ENCODE peak calls at places on chromosomes 11 and 22, in six cellular contexts. One of them, this sample, is unnamed. For H3K9me3, the result is how much of the 10 kb centered on the place peaks cover.

GRCh38 chr11:108916935-108917334 is 252.1 kb downstream of the DDX10 start:
- DNase-seq in AG04450: no peak
- DNase-seq in CD4-positive, alpha-beta memory T cell: no peak
- DNase-seq in CD4-positive, alpha-beta T cell: no peak
- DNase-seq in IMR-90: no peak
- DNase-seq in SJSA1: no peak
- DNase-seq in this sample: no peak

GRCh38 chr11:60265373-60266214 is 14.9 kb upstream of the MS4A4A start:
- DNase-seq in CD4-positive, alpha-beta T cell: no peak
- DNase-seq in AG04450: no peak
- DNase-seq in IMR-90: peak
- DNase-seq in SJSA1: no peak
- DNase-seq in CD4-positive, alpha-beta memory T cell: no peak
- DNase-seq in this sample: no peak

GRCh38 chr11:6968816-6969215 is 42.6 kb downstream of the ZNF215 start:
- DNase-seq in CD4-positive, alpha-beta memory T cell: no peak
- DNase-seq in IMR-90: peak
- DNase-seq in SJSA1: no peak
- DNase-seq in AG04450: no peak
- DNase-seq in CD4-positive, alpha-beta T cell: no peak
- DNase-seq in this sample: no peak

GRCh38 chr11:64918056-64918455 is 1.0 kb upstream of the ATG2A start:
- DNase-seq in CD4-positive, alpha-beta memory T cell: no peak
- DNase-seq in CD4-positive, alpha-beta T cell: peak
- DNase-seq in AG04450: peak
- DNase-seq in SJSA1: peak
- DNase-seq in IMR-90: peak
- DNase-seq in this sample: no peak

GRCh38 chr11:125517116-125517804 is 21.2 kb upstream of the FEZ1 start:
- DNase-seq in IMR-90: peak
- DNase-seq in AG04450: peak
- DNase-seq in CD4-positive, alpha-beta memory T cell: no peak
- DNase-seq in SJSA1: no peak
- DNase-seq in CD4-positive, alpha-beta T cell: no peak
- DNase-seq in this sample: no peak

GRCh38 chr11:40602866-40603578 is 856.4 kb downstream of the LRRC4C start:
- DNase-seq in IMR-90: no peak
- DNase-seq in CD4-positive, alpha-beta memory T cell: no peak
- DNase-seq in CD4-positive, alpha-beta T cell: no peak
- DNase-seq in AG04450: no peak
- DNase-seq in SJSA1: no peak
- DNase-seq in this sample: no peak

GRCh38 chr11:24574461-24574860 is 77.6 kb downstream of the LUZP2 start:
- DNase-seq in IMR-90: peak
- DNase-seq in CD4-positive, alpha-beta memory T cell: no peak
- DNase-seq in CD4-positive, alpha-beta T cell: no peak
- DNase-seq in AG04450: no peak
- DNase-seq in SJSA1: no peak
- DNase-seq in this sample: no peak

GRCh38 chr11:80722616-80723015 is 1281.8 kb upstream of the TENM4 start:
- DNase-seq in CD4-positive, alpha-beta memory T cell: no peak
- DNase-seq in SJSA1: no peak
- DNase-seq in IMR-90: no peak
- DNase-seq in CD4-positive, alpha-beta T cell: no peak
- DNase-seq in AG04450: no peak
- DNase-seq in this sample: no peak

GRCh38 chr11:72569966-72570892 is 104.0 kb downstream of the PDE2A start:
- DNase-seq in IMR-90: peak
- DNase-seq in CD4-positive, alpha-beta memory T cell: no peak
- DNase-seq in SJSA1: no peak
- DNase-seq in CD4-positive, alpha-beta T cell: no peak
- DNase-seq in AG04450: peak
- DNase-seq in this sample: no peak

GRCh38 chr22:19962246-19962908 is 20.8 kb upstream of the TXNRD2 start:
- DNase-seq in AG04450: no peak
- DNase-seq in CD4-positive, alpha-beta memory T cell: peak
- DNase-seq in CD4-positive, alpha-beta T cell: peak
- DNase-seq in IMR-90: peak
- DNase-seq in SJSA1: peak
- DNase-seq in this sample: no peak

GRCh38 chr22:40463727-40464126 is 93.3 kb downstream of the SGSM3 start:
- DNase-seq in CD4-positive, alpha-beta T cell: no peak
- DNase-seq in CD4-positive, alpha-beta memory T cell: peak
- DNase-seq in IMR-90: no peak
- DNase-seq in AG04450: no peak
- DNase-seq in SJSA1: no peak
- DNase-seq in this sample: no peak

GRCh38 chr22:37485006-37485713 is 1.0 kb downstream of the MFNG start:
- DNase-seq in SJSA1: no peak
- DNase-seq in CD4-positive, alpha-beta T cell: peak
- DNase-seq in IMR-90: no peak
- DNase-seq in AG04450: no peak
- DNase-seq in CD4-positive, alpha-beta memory T cell: peak
- DNase-seq in this sample: peak

GRCh38 chr11:72738199-72739141 is 13.7 kb downstream of the ARAP1 start:
- DNase-seq in SJSA1: no peak
- DNase-seq in IMR-90: peak
- DNase-seq in CD4-positive, alpha-beta T cell: no peak
- DNase-seq in CD4-positive, alpha-beta memory T cell: no peak
- DNase-seq in AG04450: no peak
- DNase-seq in this sample: no peak

GRCh38 chr11:3357302-3357701 is 21.6 kb downstream of the ZNF195 start:
- DNase-seq in IMR-90: no peak
- DNase-seq in CD4-positive, alpha-beta T cell: no peak
- DNase-seq in AG04450: no peak
- DNase-seq in SJSA1: no peak
- DNase-seq in CD4-positive, alpha-beta memory T cell: no peak
- DNase-seq in this sample: no peak
- H3K9me3 ChIP-seq in IMR-90: half or more
- H3K9me3 ChIP-seq in CD4-positive, alpha-beta T cell: half or more
- H3K9me3 ChIP-seq in AG04450: half or more
- H3K9me3 ChIP-seq in SJSA1: under half
- H3K9me3 ChIP-seq in CD4-positive, alpha-beta memory T cell: half or more
- H3K9me3 ChIP-seq in this sample: half or more

GRCh38 chr11:33016654-33017053 is 976 bp downstream of the DEPDC7 start:
- DNase-seq in AG04450: no peak
- DNase-seq in CD4-positive, alpha-beta T cell: no peak
- DNase-seq in IMR-90: no peak
- DNase-seq in SJSA1: no peak
- DNase-seq in CD4-positive, alpha-beta memory T cell: no peak
- DNase-seq in this sample: no peak
- H3K9me3 ChIP-seq in AG04450: under half
- H3K9me3 ChIP-seq in CD4-positive, alpha-beta T cell: under half
- H3K9me3 ChIP-seq in IMR-90: under half
- H3K9me3 ChIP-seq in SJSA1: under half
- H3K9me3 ChIP-seq in CD4-positive, alpha-beta memory T cell: under half
- H3K9me3 ChIP-seq in this sample: under half

GRCh38 chr22:47296405-47297260 is 534.2 kb downstream of the TBC1D22A start:
- DNase-seq in SJSA1: peak
- DNase-seq in IMR-90: no peak
- DNase-seq in AG04450: no peak
- DNase-seq in CD4-positive, alpha-beta T cell: no peak
- DNase-seq in CD4-positive, alpha-beta memory T cell: no peak
- DNase-seq in this sample: no peak
- H3K9me3 ChIP-seq in SJSA1: under half
- H3K9me3 ChIP-seq in IMR-90: under half
- H3K9me3 ChIP-seq in AG04450: under half
- H3K9me3 ChIP-seq in CD4-positive, alpha-beta T cell: under half
- H3K9me3 ChIP-seq in CD4-positive, alpha-beta memory T cell: under half
- H3K9me3 ChIP-seq in this sample: under half

DNA sequence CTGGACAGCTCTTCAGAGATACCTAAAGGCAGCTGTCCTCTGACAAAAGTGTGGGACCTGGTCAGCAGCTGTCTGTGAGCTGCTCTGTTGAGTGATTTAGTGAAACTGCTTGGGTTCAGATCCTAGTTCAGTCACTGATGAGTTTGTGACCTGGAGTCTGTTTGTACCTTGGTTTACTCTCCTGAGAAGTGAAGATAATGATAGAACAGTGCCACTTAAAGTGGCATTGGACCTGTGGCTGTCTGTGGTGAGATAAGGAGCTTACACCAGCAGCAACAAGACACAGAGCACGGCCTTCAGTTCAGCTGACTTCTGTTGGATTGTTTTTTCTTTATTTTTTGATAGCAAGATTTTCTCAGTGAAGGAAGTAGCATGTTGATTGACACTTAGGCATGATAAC is 46.3 kb upstream of the CTTN start:
- DNase-seq in SJSA1: no peak
- DNase-seq in IMR-90: no peak
- DNase-seq in CD4-positive, alpha-beta memory T cell: no peak
- DNase-seq in AG04450: no peak
- DNase-seq in CD4-positive, alpha-beta T cell: no peak
- DNase-seq in this sample: no peak
- H3K9me3 ChIP-seq in SJSA1: under half
- H3K9me3 ChIP-seq in IMR-90: under half
- H3K9me3 ChIP-seq in CD4-positive, alpha-beta memory T cell: under half
- H3K9me3 ChIP-seq in AG04450: under half
- H3K9me3 ChIP-seq in CD4-positive, alpha-beta T cell: under half
- H3K9me3 ChIP-seq in this sample: under half

GRCh38 chr11:21806508-21806907 is 386.4 kb upstream of the ANO5 start:
- DNase-seq in AG04450: no peak
- DNase-seq in IMR-90: no peak
- DNase-seq in CD4-positive, alpha-beta T cell: no peak
- DNase-seq in SJSA1: no peak
- DNase-seq in CD4-positive, alpha-beta memory T cell: no peak
- DNase-seq in this sample: no peak
- H3K9me3 ChIP-seq in AG04450: under half
- H3K9me3 ChIP-seq in IMR-90: under half
- H3K9me3 ChIP-seq in CD4-positive, alpha-beta T cell: under half
- H3K9me3 ChIP-seq in SJSA1: under half
- H3K9me3 ChIP-seq in CD4-positive, alpha-beta memory T cell: under half
- H3K9me3 ChIP-seq in this sample: under half

GRCh38 chr11:30967579-30967978 is 381.4 kb upstream of the MPPED2 start:
- DNase-seq in IMR-90: no peak
- DNase-seq in AG04450: no peak
- DNase-seq in CD4-positive, alpha-beta memory T cell: no peak
- DNase-seq in SJSA1: no peak
- DNase-seq in CD4-positive, alpha-beta T cell: no peak
- DNase-seq in this sample: no peak
- H3K9me3 ChIP-seq in IMR-90: under half
- H3K9me3 ChIP-seq in AG04450: under half
- H3K9me3 ChIP-seq in CD4-positive, alpha-beta memory T cell: under half
- H3K9me3 ChIP-seq in SJSA1: under half
- H3K9me3 ChIP-seq in CD4-positive, alpha-beta T cell: under half
- H3K9me3 ChIP-seq in this sample: under half

DNA sequence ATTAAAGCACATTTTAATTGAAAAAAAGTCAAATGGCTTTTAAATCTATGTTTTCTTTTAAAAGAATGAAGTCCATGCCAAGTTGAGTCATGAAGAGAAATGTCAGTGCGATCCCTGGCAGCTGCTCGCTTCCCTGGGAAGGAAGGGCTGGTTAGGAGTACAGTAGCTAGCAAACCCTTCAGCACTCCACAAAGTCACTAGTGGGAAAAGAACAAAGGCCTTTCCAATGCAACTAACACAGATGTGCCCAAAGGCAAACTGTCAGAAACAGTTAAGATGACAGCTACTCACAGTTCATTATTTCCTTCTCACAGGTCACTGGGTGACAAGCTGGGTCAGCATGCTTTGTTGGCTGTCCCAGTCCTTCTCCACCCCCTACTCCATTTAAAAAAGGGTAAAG is 308.7 kb downstream of the DCDC1 start:
- DNase-seq in CD4-positive, alpha-beta memory T cell: no peak
- DNase-seq in CD4-positive, alpha-beta T cell: no peak
- DNase-seq in SJSA1: no peak
- DNase-seq in AG04450: no peak
- DNase-seq in IMR-90: peak
- DNase-seq in this sample: no peak
- H3K9me3 ChIP-seq in CD4-positive, alpha-beta memory T cell: under half
- H3K9me3 ChIP-seq in CD4-positive, alpha-beta T cell: under half
- H3K9me3 ChIP-seq in SJSA1: under half
- H3K9me3 ChIP-seq in AG04450: under half
- H3K9me3 ChIP-seq in IMR-90: under half
- H3K9me3 ChIP-seq in this sample: under half

GRCh38 chr11:69133251-69133650 is 22.5 kb upstream of the SMIM38 start:
- DNase-seq in SJSA1: no peak
- DNase-seq in CD4-positive, alpha-beta T cell: no peak
- DNase-seq in IMR-90: no peak
- DNase-seq in AG04450: no peak
- DNase-seq in CD4-positive, alpha-beta memory T cell: no peak
- DNase-seq in this sample: no peak
- H3K9me3 ChIP-seq in SJSA1: under half
- H3K9me3 ChIP-seq in CD4-positive, alpha-beta T cell: under half
- H3K9me3 ChIP-seq in IMR-90: under half
- H3K9me3 ChIP-seq in AG04450: under half
- H3K9me3 ChIP-seq in CD4-positive, alpha-beta memory T cell: under half
- H3K9me3 ChIP-seq in this sample: under half

GRCh38 chr22:47445212-47445611 is 682.8 kb downstream of the TBC1D22A start:
- DNase-seq in SJSA1: no peak
- DNase-seq in CD4-positive, alpha-beta memory T cell: no peak
- DNase-seq in IMR-90: no peak
- DNase-seq in AG04450: no peak
- DNase-seq in CD4-positive, alpha-beta T cell: no peak
- DNase-seq in this sample: no peak
- H3K9me3 ChIP-seq in SJSA1: under half
- H3K9me3 ChIP-seq in CD4-positive, alpha-beta memory T cell: under half
- H3K9me3 ChIP-seq in IMR-90: half or more
- H3K9me3 ChIP-seq in AG04450: half or more
- H3K9me3 ChIP-seq in CD4-positive, alpha-beta T cell: under half
- H3K9me3 ChIP-seq in this sample: under half

This sample was measured in T-helper 17 cell.